ENCODE peak calls at places on chromosomes 1 and 21, in seven cellular contexts. E, N, R, K, Z, S and B are unnamed samples.
A peak's percentile ranks its signal among the peaks of the same experiment; 100 is the strongest.

GRCh38 chr1:220879509-220880366 is 495 bp downstream of the HLX start:
- DNase-seq in Z (peak; percentile 75), S (peak; percentile 80), N (peak; percentile 53), R (no peak), K (no peak), E (peak; percentile 69), B (no peak)

GRCh38 chr1:12661606-12662219 is 17.8 kb downstream of the AADACL4 start:
- DNase-seq in N (no peak), E (no peak), K (no peak), S (no peak), Z (no peak), R (no peak), B (no peak)

GRCh38 chr1:9653783-9654517 is 2.4 kb downstream of the PIK3CD start:
- DNase-seq in S (no peak), N (no peak), Z (no peak), K (no peak), R (no peak), E (no peak), B (no peak)

GRCh38 chr1:77592906-77593305 is 89.6 kb downstream of the ZZZ3 start:
- DNase-seq in E (no peak), N (no peak), Z (no peak), S (no peak), R (no peak), K (no peak), B (no peak)

GRCh38 chr1:191913234-191913948 is 244.9 kb upstream of the RGS18 start:
- DNase-seq in R (no peak), K (no peak), Z (no peak), N (no peak), S (no peak), E (no peak), B (no peak)

GRCh38 chr1:226520640-226521355 is 27.8 kb upstream of the STUM start:
- DNase-seq in E (no peak), Z (no peak), R (no peak), N (no peak), S (peak; percentile 9), K (no peak), B (no peak)

GRCh38 chr1:29331731-29332130 is 95.4 kb downstream of the PTPRU start:
- DNase-seq in Z (no peak), E (no peak), R (no peak), K (no peak), N (no peak), S (no peak), B (no peak)

GRCh38 chr1:90798883-90799282 is 81.8 kb upstream of the BARHL2 start:
- DNase-seq in Z (no peak), N (no peak), K (no peak), R (no peak), S (no peak), E (no peak), B (no peak)

GRCh38 chr1:180178511-180179161 is 24.0 kb downstream of the QSOX1 start:
- DNase-seq in E (peak; percentile 67), Z (peak; percentile 65), N (peak; percentile 48), S (peak; percentile 75), R (peak; percentile 25), K (no peak), B (peak; percentile 90)

GRCh38 chr1:86380257-86380861 is 15.8 kb downstream of the ODF2L start:
- DNase-seq in E (no peak), K (no peak), Z (no peak), R (peak; percentile 55), S (peak; percentile 57), N (no peak), B (no peak)

GRCh38 chr1:75796376-75797272 is at the start of gene MSH4:
- DNase-seq in K (no peak), N (peak; percentile 32), E (no peak), S (no peak), R (peak; percentile 33), Z (no peak), B (peak; percentile 58)

GRCh38 chr1:185069202-185069601 is 23.8 kb downstream of the RNF2 start:
- DNase-seq in N (no peak), R (peak; percentile 1), S (no peak), E (no peak), Z (no peak), K (no peak), B (no peak)

GRCh38 chr1:226624526-226624925 is 76.0 kb downstream of the STUM start:
- DNase-seq in R (no peak), S (no peak), E (peak; percentile 35), K (peak; percentile 86), Z (peak; percentile 21), N (no peak), B (no peak)

GRCh38 chr1:232422098-232422497 is 207.8 kb downstream of the SIPA1L2 start:
- DNase-seq in K (no peak), E (no peak), Z (no peak), R (no peak), N (no peak), S (no peak), B (no peak)

GRCh38 chr1:155208656-155209372 is at the start of gene MTX1:
- DNase-seq in K (peak; percentile 87), N (peak; percentile 95), Z (peak; percentile 87), S (peak; percentile 96), E (peak; percentile 93), R (peak; percentile 78), B (peak; percentile 88)

GRCh38 chr21:35651166-35651565 is 409.2 kb downstream of the SETD4 start:
- DNase-seq in K (no peak), Z (no peak), N (no peak), E (no peak), R (no peak), S (peak; percentile 7), B (no peak)

GRCh38 chr1:234955107-234955731 is 173.4 kb downstream of the TOMM20 start:
- DNase-seq in E (peak; percentile 79), S (no peak), N (peak; percentile 89), Z (peak; percentile 81), K (no peak), R (no peak), B (peak; percentile 49)

GRCh38 chr1:163055005-163055404 is 14.2 kb upstream of the RGS4 start:
- DNase-seq in Z (no peak), K (no peak), E (no peak), S (no peak), N (no peak), R (no peak), B (no peak)

GRCh38 chr1:60343736-60344135 is 270.2 kb upstream of the C1orf87 start:
- DNase-seq in E (no peak), N (no peak), S (no peak), R (no peak), Z (no peak), K (no peak), B (no peak)

GRCh38 chr1:230047114-230047865 is 19.7 kb upstream of the GALNT2 start:
- DNase-seq in E (no peak), K (no peak), S (peak; percentile 60), Z (no peak), N (no peak), R (no peak), B (no peak)

GRCh38 chr1:241622708-241623107 is 17.5 kb downstream of the CHML start:
- DNase-seq in N (no peak), K (no peak), Z (peak; percentile 66), E (no peak), R (no peak), S (no peak), B (no peak)

GRCh38 chr1:58764294-58764978 is 19.4 kb downstream of the JUN start:
- DNase-seq in R (no peak), Z (no peak), S (no peak), K (no peak), N (no peak), E (no peak), B (no peak)
- H3K27ac ChIP-seq in R (peak overlapping the region; percentile 62), Z (no peak overlapping the region), S (no peak overlapping the region), K (no peak overlapping the region), N (no peak overlapping the region), E (peak overlapping the region; percentile 44), B (no peak overlapping the region)

DNA sequence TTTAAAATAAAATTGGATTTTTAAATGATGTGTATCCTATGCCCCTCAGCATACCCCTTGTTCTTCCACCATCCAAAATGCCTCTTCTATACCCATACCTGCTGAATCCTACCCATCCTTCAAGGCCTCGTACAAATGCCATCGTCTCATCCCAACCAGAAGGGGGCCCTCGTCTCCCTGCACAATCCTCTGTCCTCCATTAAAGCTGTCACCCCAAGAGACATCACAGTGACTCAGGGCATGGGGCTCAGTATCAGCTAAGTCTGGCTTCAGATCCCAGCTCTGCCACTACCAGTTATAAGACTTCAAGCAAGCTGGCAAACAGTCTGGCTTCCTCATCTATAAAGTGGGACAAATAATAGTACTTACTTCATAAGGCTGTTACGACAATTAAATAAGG is 23.8 kb downstream of the IGFN1 start:
- DNase-seq in E (no peak), R (no peak), Z (peak; percentile 1), S (peak; percentile 29), K (no peak), N (no peak), B (no peak)
- TF ChIP-seq CTCF in E (no peak), R (peak; percentile 31), Z (no peak), S (peak; percentile 52), K (no peak), N (no peak), B (no peak)

GRCh38 chr1:200043330-200043668 is 15.8 kb downstream of the NR5A2 start:
- DNase-seq in E (no peak), S (no peak), R (no peak), Z (no peak), N (no peak), K (no peak), B (no peak)

GRCh38 chr1:200040516-200041138 is 13.1 kb downstream of the NR5A2 start:
- DNase-seq in E (no peak), R (peak; percentile 77), S (peak; percentile 59), K (no peak), Z (peak; percentile 87), N (peak; percentile 33), B (peak; percentile 68)

GRCh38 chr1:200041337-200042118 is 14.0 kb downstream of the NR5A2 start:
- DNase-seq in N (no peak), S (peak; percentile 45), K (no peak), Z (no peak), E (no peak), R (no peak), B (peak; percentile 52)

GRCh38 chr1:200042437-200043329 is 15.2 kb downstream of the NR5A2 start:
- DNase-seq in R (no peak), K (no peak), E (no peak), Z (peak; percentile 86), S (peak; percentile 61), N (no peak), B (peak; percentile 77)

DNA sequence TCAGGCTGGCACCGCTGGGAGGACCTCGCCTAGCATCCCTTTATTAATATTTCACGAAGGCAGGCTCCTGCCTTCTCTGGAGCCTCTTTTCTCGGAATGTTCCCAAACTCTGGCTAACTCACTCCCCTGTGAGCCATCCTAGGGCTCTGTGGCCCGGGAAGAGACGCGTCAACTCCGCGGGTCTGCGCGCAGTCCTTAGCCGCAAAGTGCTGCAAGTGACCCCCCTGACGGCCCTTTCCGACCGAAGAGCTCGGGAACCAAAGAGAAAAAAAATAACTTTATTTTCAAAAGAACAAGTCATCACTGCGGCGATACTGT is 14.6 kb downstream of the NR5A2 start:
- DNase-seq in R (no peak), K (no peak), S (peak; percentile 58), N (no peak), E (no peak), Z (no peak), B (no peak)
- H3K4me3 ChIP-seq in R (peak overlapping the region; percentile 50), K (peak overlapping the region; percentile 58), S (peak overlapping the region; percentile 30), N (peak overlapping the region; percentile 18), E (peak overlapping the region; percentile 60), Z (peak overlapping the region; percentile 64), B (peak overlapping the region; percentile 47)

GRCh38 chr1:58749646-58750045 is 34.2 kb downstream of the JUN start:
- DNase-seq in E (no peak), N (no peak), R (no peak), K (no peak), Z (no peak), S (no peak), B (no peak)
- H3K27ac ChIP-seq in E (no peak overlapping the region), N (no peak overlapping the region), R (no peak overlapping the region), K (no peak overlapping the region), Z (no peak overlapping the region), S (no peak overlapping the region), B (no peak overlapping the region)